ENCODE peak calls at places on chromosomes 16 and 17, in four cellular contexts. W is Peyer's patch, L is MM.1S, C is PC-9. R is an unnamed sample. For H3K9me3, the result is how much of the 10 kb centered on the place peaks cover.

GRCh38 chr16:25064967-25065366 is 46.6 kb upstream of the LCMT1 start:
- DNase-seq in W (no peak), L (no peak), C (no peak), R (no peak)

GRCh38 chr16:25978227-25978626 is 286.5 kb downstream of the HS3ST4 start:
- DNase-seq in W (no peak), L (no peak), C (no peak), R (no peak)

GRCh38 chr16:63287411-63287810 is 1251.2 kb upstream of the CDH8 start:
- DNase-seq in W (no peak), L (no peak), C (no peak), R (no peak)

GRCh38 chr16:1614226-1615102 is 2.3 kb downstream of the CRAMP1 start:
- DNase-seq in W (peak), L (no peak), C (no peak), R (no peak)

GRCh38 chr17:50206604-50207293 is 5.3 kb upstream of the COL1A1 start:
- DNase-seq in W (peak), L (no peak), C (no peak), R (peak)

GRCh38 chr17:19003966-19004600 is 481 bp downstream of the FAM83G start:
- DNase-seq in W (peak), L (peak), C (no peak), R (no peak)

GRCh38 chr17:2081564-2081963 is 26.7 kb downstream of the HIC1 start:
- DNase-seq in W (no peak), L (no peak), C (peak), R (no peak)

GRCh38 chr16:50709061-50709695 is 15.8 kb downstream of the NOD2 start:
- DNase-seq in W (no peak), L (no peak), C (no peak), R (no peak)

GRCh38 chr17:63464691-63465090 is 12.2 kb upstream of the ACE start:
- DNase-seq in W (no peak), L (no peak), C (no peak), R (no peak)

GRCh38 chr17:64297467-64298088 is 34.5 kb upstream of the TEX2 start:
- DNase-seq in W (no peak), L (no peak), C (no peak), R (no peak)

GRCh38 chr17:19539841-19540311 is 6.2 kb downstream of the SLC47A1 start:
- DNase-seq in W (no peak), L (no peak), C (no peak), R (no peak)

GRCh38 chr16:23434380-23434779 is 18.6 kb downstream of the COG7 start:
- DNase-seq in W (no peak), L (peak), C (peak), R (no peak)

GRCh38 chr16:10048850-10049249 is 133.4 kb downstream of the GRIN2A start:
- DNase-seq in W (no peak), L (no peak), C (no peak), R (no peak)

GRCh38 chr16:14223632-14224031 is 152.5 kb downstream of the MRTFB start:
- DNase-seq in W (no peak), L (no peak), C (no peak), R (no peak)

GRCh38 chr16:74862743-74863244 is 88.2 kb upstream of the FA2H start:
- DNase-seq in W (no peak), L (peak), C (peak), R (no peak)

GRCh38 chr16:50269769-50270509 is 3.6 kb downstream of the ADCY7 start:
- DNase-seq in W (no peak), L (no peak), C (no peak), R (no peak)

GRCh38 chr17:5182597-5183409 is 8.9 kb downstream of the ZNF594 start:
- DNase-seq in W (no peak), L (no peak), C (no peak), R (no peak)
- H3K9me3 ChIP-seq in W (half or more), L (under half), C (half or more), R (under half)

DNA sequence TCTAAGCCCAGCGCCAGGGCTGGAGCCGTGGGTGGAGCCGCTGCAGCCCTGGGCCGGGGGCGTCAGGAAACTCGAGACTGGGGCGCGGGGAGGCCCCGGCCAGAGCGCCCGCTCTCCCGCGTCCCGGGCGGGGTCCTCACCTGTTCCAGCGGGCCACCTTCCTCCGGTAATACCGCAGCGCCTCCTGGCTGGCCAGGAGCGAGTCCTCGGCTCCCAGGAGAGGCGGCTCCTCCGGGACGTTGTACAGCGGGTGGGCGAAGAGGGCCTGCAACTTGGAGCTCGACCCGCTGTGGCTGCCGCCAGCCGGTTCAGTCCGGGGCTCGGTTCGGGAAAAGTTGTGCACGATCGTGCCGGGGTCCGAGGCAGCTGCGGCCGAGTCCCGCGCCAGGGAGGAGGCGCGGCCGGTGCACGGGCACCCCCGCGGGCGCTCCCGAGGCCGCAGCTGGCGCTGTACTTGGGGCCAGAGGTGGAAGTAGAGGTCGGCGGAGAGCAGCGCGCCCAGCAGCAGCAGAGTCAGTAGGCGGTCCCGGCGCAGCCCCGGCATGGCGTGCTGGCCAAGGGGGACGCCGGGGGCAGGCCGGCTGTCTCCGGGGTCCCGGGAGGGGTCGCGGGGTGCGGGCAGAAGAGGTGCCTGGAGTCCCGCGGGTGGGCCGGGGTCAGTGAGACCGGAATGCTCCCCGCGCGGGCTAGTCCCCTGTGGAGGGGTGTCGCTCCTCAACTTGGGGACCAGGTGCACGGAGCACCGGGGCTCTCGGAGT is 865 bp downstream of the FAM20A start:
- DNase-seq in W (peak), L (no peak), C (no peak), R (no peak)
- TF ChIP-seq CTCF in W (no peak), L (peak), C (no peak), R (no peak)

DNA sequence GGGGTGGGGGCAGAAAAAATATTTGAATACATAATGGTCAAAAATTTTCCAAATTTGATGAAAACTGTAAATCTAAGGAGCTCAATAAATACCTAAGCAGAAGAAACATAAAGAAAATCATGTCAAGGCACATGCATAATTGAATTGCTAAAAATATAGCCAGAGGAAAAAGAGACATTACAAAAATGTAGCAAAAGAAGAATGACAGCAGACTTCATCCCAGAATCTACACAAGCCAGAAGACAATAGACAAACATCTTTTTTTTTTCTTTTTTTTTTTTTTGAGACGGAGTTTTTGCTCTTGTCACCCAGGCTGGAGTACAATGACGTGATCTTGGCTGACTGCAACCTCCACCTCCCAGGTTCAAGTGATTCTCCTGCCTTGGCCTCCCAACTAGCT is 62.0 kb upstream of the ATP2A3 start:
- DNase-seq in W (no peak), L (no peak), C (no peak), R (no peak)
- H3K9me3 ChIP-seq in W (under half), L (under half), C (half or more), R (under half)

GRCh38 chr17:47895856-47896671 is at the start of gene SP2:
- DNase-seq in W (peak), L (peak), C (peak), R (peak)
- TF ChIP-seq CTCF in W (no peak), L (no peak), C (peak), R (no peak)

DNA sequence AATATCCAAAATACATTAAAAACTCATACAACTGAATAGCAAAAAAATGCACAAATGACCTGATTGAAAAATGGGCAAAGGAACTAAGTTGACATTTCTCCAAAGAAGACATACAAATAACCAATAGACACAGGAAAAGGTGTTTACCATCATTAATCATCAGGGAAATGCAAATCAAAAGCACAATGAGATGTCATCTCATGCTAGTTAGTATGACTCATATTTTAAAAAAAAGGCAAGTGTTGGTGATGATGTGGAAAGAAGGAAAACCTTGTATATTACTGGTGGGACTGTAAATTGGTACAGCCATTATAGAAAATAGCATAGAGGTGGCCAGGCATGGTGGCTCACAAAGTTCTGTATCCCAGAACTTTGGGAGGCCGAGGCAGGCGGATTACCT is 232.4 kb upstream of the ZFHX3 start:
- DNase-seq in W (no peak), L (no peak), C (no peak), R (no peak)
- H3K9me3 ChIP-seq in W (under half), L (under half), C (under half), R (under half)

GRCh38 chr17:46733837-46734516 is 84.5 kb downstream of the WNT3 start:
- DNase-seq in W (no peak), L (no peak), C (peak), R (no peak)
- TF ChIP-seq CTCF in W (no peak), L (no peak), C (no peak), R (no peak)

GRCh38 chr16:79267781-79268180 is 332.8 kb downstream of the MAF start:
- DNase-seq in W (no peak), L (no peak), C (no peak), R (no peak)

GRCh38 chr16:79264237-79265104 is 336.1 kb downstream of the MAF start:
- DNase-seq in W (no peak), L (no peak), C (no peak), R (no peak)

GRCh38 chr16:79267146-79267545 is 333.4 kb downstream of the MAF start:
- DNase-seq in W (no peak), L (no peak), C (no peak), R (no peak)

GRCh38 chr16:79269211-79269863 is 331.2 kb downstream of the MAF start:
- DNase-seq in W (no peak), L (no peak), C (no peak), R (peak)

DNA sequence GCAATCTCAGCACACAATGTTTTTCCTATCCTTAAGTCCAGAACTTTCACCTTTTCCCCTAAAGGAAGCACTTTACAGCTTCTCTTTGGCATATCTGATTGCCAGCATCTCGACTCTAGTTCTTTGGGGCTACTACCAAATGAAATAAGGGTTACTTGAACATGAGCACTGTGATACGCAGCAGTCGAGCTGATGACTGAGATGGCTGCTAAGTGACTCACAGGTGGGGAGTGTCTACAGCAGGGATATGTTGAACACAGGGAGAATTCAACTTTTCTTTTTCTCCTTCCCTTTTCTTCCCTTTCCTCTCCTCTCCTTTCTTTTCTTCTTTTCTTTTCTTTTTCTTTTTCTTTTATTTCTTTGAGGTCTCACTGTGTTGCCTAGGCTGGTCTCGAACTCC is 334.8 kb downstream of the MAF start:
- DNase-seq in W (no peak), L (no peak), C (no peak), R (no peak)
- H3K9me3 ChIP-seq in W (under half), L (under half), C (under half), R (under half)

DNA sequence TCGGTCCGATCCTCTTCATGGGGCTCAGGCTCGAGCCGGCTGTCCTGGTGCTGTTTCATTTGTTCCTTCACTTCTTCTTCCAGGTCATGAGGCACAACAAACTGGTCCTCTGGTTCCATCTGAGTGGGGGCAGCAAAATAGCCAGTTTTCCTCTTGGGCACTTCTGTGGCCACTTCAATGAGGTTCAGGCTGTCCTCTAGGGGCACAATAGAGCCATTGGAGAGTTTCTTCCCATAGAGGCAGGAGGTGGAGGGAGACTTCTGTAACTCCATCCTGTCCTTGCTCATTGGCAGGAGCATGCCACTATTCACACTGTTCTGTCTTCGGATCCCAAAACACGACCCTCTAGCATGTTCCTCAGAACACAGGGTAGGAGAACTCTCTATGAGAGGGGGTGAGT is 22.9 kb downstream of the MARVELD3 start:
- DNase-seq in W (no peak), L (no peak), C (no peak), R (no peak)
- TF ChIP-seq CTCF in W (no peak), L (peak), C (peak), R (no peak)

GRCh38 chr16:71453051-71453450 is 9.0 kb downstream of the ZNF23 start:
- DNase-seq in W (no peak), L (no peak), C (no peak), R (no peak)
- H3K9me3 ChIP-seq in W (under half), L (under half), C (under half), R (under half)

GRCh38 chr16:77890075-77890474 is 101.7 kb downstream of the VAT1L start:
- DNase-seq in W (no peak), L (no peak), C (no peak), R (no peak)

GRCh38 chr16:77897038-77897437 is 108.7 kb downstream of the VAT1L start:
- DNase-seq in W (no peak), L (no peak), C (no peak), R (no peak)

GRCh38 chr16:77896357-77896972 is 108.1 kb downstream of the VAT1L start:
- DNase-seq in W (no peak), L (no peak), C (no peak), R (no peak)

GRCh38 chr16:77897831-77898540 is 109.6 kb downstream of the VAT1L start:
- DNase-seq in W (no peak), L (no peak), C (no peak), R (no peak)

DNA sequence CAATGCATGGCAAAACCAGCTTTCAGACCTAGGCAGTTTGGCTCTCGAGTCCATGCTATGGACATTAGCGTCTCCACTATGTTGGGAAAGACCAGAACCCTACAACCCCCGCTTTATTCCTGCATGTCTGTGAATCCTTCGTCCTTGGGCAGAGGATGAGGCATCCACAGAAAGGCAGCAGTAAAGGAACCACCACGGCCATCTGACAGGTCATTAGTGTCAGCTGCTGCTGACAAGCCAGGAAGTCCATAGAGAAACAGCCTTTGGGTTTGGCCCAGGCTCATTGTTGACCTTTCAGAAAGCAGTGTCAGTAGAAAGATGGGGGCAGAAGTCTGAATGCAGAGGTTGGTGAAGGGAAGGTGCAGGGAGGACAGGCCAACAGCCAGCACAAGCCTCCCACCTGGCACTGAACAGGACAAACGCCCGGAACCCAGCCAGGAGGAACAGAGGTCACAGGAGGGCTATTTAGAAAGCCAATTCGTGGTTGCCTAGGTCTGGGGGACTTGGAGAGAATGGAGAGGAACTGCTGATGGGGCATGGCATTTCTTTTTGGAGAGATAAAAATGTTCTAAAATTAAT is 105.8 kb downstream of the VAT1L start:
- DNase-seq in W (no peak), L (no peak), C (no peak), R (no peak)
- TF ChIP-seq CTCF in W (no peak), L (no peak), C (no peak), R (no peak)

R was measured in CD8-positive, alpha-beta T cell.